ENCODE peak calls at places on chromosomes 16 and 17, in ten cellular contexts. C, A, Z, U, H, M, B, X, O and P are unnamed samples. For H3K9me3, the result is how much of the 10 kb centered on the place peaks cover.

GRCh38 chr16:82892327-82892726 is 265.6 kb downstream of the CDH13 start:
- DNase-seq in U (no peak), H (no peak), M (no peak), O (no peak), Z (peak), C (no peak), X (no peak), B (peak), A (no peak), P (no peak)

GRCh38 chr16:19104591-19104990 is 9.2 kb upstream of the ITPRIPL2 start:
- DNase-seq in X (no peak), O (no peak), Z (no peak), U (no peak), M (no peak), B (no peak), C (no peak), A (no peak), H (no peak), P (peak)

GRCh38 chr17:69729937-69730336 is 315.4 kb downstream of the MAP2K6 start:
- DNase-seq in O (no peak), X (no peak), Z (no peak), B (peak), M (no peak), C (peak), U (no peak), H (no peak), A (no peak), P (no peak)

GRCh38 chr16:67149276-67150057 is 1.3 kb downstream of the B3GNT9 start:
- DNase-seq in H (peak), A (no peak), C (peak), U (no peak), X (no peak), M (no peak), Z (no peak), B (peak), O (no peak), P (no peak)

GRCh38 chr16:89094252-89094901 is 725 bp downstream of the ACSF3 start:
- DNase-seq in U (peak), C (peak), M (no peak), H (no peak), B (peak), X (peak), Z (peak), A (peak), O (no peak), P (peak)

GRCh38 chr16:51167170-51167710 is 16.2 kb upstream of the SALL1 start:
- DNase-seq in C (peak), B (no peak), X (no peak), A (no peak), O (no peak), H (peak), U (no peak), Z (no peak), M (peak), P (no peak)

GRCh38 chr17:69012895-69013805 is 47.6 kb downstream of the ABCA9 start:
- DNase-seq in O (no peak), B (peak), M (no peak), X (no peak), A (peak), U (no peak), Z (peak), H (no peak), C (no peak), P (no peak)

GRCh38 chr16:21001262-21001661 is 100.7 kb downstream of the LYRM1 start:
- DNase-seq in Z (peak), B (peak), X (peak), U (peak), M (no peak), A (peak), C (peak), O (peak), H (peak), P (peak)

GRCh38 chr17:36082062-36082461 is 7.9 kb downstream of the CCL3 start:
- DNase-seq in U (no peak), Z (no peak), X (no peak), M (no peak), H (no peak), C (no peak), B (no peak), A (no peak), O (no peak), P (no peak)

GRCh38 chr17:49994085-49995054 is 654 bp downstream of the DLX3 start:
- DNase-seq in U (peak), M (peak), B (no peak), Z (no peak), C (no peak), O (no peak), H (peak), A (no peak), X (no peak), P (no peak)

GRCh38 chr16:85162478-85163277 is 50.4 kb upstream of the CIBAR2 start:
- DNase-seq in U (peak), X (no peak), A (no peak), M (peak), O (no peak), B (peak), H (no peak), C (peak), Z (peak), P (no peak)

GRCh38 chr16:3467920-3468319 is 24.4 kb downstream of the NAA60 start:
- DNase-seq in M (no peak), X (no peak), U (no peak), H (no peak), C (no peak), Z (peak), B (peak), O (no peak), A (no peak), P (peak)

GRCh38 chr16:68272501-68273209 is 8.3 kb downstream of the SLC7A6 start:
- DNase-seq in B (no peak), Z (no peak), M (no peak), H (no peak), X (no peak), C (no peak), A (no peak), U (no peak), O (no peak), P (no peak)

GRCh38 chr16:71542377-71542776 is 16.2 kb downstream of the CHST4 start:
- DNase-seq in H (peak), X (peak), U (peak), M (peak), C (peak), O (peak), B (no peak), A (peak), Z (peak), P (peak)

DNA sequence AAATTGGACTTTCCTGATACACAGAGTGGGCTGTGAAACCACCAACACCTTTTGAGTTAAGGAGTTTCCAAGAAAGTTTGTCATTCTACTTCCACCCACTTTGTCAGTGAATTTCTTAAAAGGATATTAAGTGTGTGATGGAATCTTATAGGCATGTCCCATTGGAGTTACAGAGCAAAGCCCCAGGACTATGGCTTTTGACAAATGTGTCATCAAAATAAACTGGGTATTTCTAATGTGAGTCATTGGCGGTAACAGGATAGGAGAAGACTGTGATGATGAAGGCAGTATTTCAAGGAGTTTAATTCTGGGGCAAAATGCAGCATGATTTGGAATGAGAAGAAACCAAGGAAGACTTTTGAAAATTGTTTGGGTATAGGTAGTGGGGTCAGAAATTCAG is 1013.8 kb upstream of the EEF2KMT start:
- DNase-seq in X (no peak), U (no peak), B (peak), A (no peak), Z (no peak), H (no peak), O (no peak), M (no peak), C (no peak), P (no peak)
- H3K4me2 ChIP-seq in X (no peak), U (no peak), B (no peak), A (no peak), Z (no peak), H (no peak), O (no peak), M (no peak), C (no peak), P (no peak)

DNA sequence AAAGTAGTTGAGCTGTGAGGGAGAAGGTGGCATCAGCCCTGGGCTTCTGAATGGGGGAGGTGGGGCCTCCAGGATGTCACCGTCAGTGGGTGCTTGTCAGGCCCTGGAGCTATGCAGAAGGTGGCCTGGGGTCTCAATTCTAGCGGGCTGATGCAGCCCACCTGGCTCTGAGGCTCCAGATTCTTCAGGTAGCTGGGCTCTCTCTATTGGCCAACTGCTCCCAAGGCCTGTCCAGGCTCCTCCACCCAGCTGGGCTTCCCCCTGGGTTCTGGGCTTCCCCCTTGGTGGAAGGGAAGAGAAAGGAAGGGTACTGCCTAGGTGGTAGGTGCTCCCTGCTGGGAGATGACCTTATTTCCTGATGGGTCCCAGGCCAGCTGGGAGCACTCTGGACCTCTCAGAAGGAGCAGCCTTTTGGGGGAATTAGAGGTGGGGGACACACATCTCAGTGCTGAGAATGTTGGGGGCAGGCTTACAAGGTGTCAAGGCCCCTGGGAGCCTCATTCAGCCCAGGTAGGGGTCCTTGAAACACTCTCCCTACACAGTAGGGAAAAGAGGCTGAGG is 1728.3 kb downstream of the TP53TG3F start:
- DNase-seq in Z (no peak), B (no peak), A (no peak), M (no peak), X (no peak), O (no peak), U (no peak), H (no peak), C (no peak), P (no peak)
- H3K9me3 ChIP-seq in Z (under half), B (under half), A (under half), M (under half), X (under half), O (under half), U (under half), H (half or more), C (half or more), P (half or more)

DNA sequence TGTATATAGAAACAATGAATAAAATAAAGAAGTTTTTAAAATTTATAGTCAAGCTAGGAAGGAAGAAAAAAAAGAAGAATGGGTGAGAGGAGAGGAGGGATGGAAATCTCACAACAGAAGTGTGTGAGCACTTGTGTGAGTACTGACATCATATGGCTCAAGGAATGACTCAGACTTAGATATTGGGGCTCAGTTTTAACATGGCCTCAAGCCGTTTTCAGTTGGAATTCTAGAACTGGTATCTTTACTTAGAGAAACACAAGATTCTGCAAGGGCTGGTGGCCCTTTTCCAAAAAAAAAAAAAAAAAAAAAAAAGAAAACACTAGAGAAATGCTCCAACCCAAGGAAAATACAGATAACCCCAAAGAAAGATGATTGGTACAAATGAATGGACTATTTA is 55.1 kb downstream of the STXBP4 start:
- DNase-seq in B (peak), A (no peak), Z (no peak), X (no peak), O (no peak), U (no peak), H (no peak), C (no peak), M (no peak), P (no peak)
- H3K4me2 ChIP-seq in B (no peak), A (no peak), Z (no peak), X (no peak), O (no peak), U (no peak), H (no peak), C (no peak), M (no peak), P (no peak)

GRCh38 chr16:34078697-34079096 is 619.3 kb downstream of the TP53TG3F start:
- DNase-seq in O (no peak), A (no peak), X (no peak), M (no peak), H (no peak), C (no peak), Z (no peak), U (no peak), B (peak), P (no peak)
- H3K9me3 ChIP-seq in O (half or more), A (under half), X (under half), M (under half), H (under half), C (under half), Z (half or more), U (under half), B (under half), P (half or more)

GRCh38 chr16:80287674-80288073 is 253.1 kb upstream of the DYNLRB2 start:
- DNase-seq in C (no peak), M (no peak), A (no peak), H (no peak), B (peak), X (no peak), U (no peak), Z (no peak), O (no peak), P (no peak)

GRCh38 chr16:80285089-80285488 is 255.7 kb upstream of the DYNLRB2 start:
- DNase-seq in B (peak), C (peak), H (no peak), Z (peak), X (no peak), O (no peak), U (no peak), M (peak), A (no peak), P (no peak)

GRCh38 chr16:80280557-80280956 is 260.2 kb upstream of the DYNLRB2 start:
- DNase-seq in C (no peak), U (no peak), Z (no peak), A (no peak), B (no peak), H (no peak), M (no peak), O (no peak), X (no peak), P (no peak)

GRCh38 chr16:80288616-80289015 is 252.2 kb upstream of the DYNLRB2 start:
- DNase-seq in U (no peak), H (no peak), M (no peak), A (no peak), C (no peak), Z (no peak), X (no peak), B (no peak), O (no peak), P (no peak)

DNA sequence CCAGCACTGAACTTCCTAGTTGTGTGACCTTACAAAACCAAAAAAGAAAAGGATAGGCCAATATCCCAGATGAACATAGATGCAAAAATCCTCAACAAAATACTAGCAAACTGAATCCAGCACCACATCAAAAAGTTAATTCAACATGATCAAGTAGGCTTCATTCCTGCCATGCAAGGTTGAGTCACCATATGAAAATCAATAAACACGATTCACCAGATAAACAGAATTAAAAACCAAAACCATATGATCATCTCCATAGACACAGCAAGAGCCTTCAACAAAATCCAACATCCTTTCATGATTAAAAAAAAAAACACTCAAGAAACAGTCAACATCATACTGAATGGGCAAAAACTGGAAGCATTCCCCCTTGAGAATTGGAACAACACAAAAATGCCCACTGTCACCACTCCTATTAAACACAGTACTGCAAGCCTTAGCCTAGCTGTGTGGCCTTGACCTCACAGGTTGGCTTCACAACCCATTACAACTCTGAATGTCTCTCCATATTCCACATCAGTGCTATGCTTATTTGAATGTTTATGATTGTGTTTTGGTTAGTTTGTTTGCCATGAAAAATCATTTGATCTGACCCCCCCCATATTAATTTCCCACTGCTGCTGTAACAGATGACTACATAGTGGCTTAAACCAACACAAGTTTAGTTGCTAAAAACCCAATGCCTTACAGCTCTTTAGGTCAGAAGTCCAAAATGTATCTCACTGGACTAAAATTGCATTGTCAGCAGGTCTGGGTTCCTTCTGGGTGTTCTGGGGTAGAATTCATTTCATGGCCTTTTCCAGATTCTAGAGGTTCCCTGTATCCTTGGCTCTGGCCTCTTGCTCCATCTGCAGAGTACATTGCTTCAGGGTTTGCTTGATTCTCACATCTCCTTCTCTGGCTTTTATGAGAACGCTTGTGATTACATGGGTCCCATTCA is 257.1 kb upstream of the DYNLRB2 start:
- DNase-seq in X (no peak), A (no peak), M (no peak), H (no peak), Z (no peak), O (no peak), U (no peak), C (no peak), B (no peak), P (no peak)
- H3K4me2 ChIP-seq in X (no peak), A (no peak), M (no peak), H (no peak), Z (no peak), O (no peak), U (no peak), C (no peak), B (no peak), P (no peak)

GRCh38 chr16:65774350-65774749 is 592.1 kb upstream of the CDH5 start:
- DNase-seq in H (no peak), B (no peak), Z (no peak), O (no peak), A (no peak), M (no peak), C (no peak), X (no peak), U (no peak), P (no peak)

GRCh38 chr16:65771707-65772106 is 594.8 kb upstream of the CDH5 start:
- DNase-seq in C (no peak), U (no peak), X (no peak), H (no peak), M (no peak), A (no peak), Z (no peak), O (no peak), B (peak), P (no peak)

GRCh38 chr16:65770752-65771151 is 595.7 kb upstream of the CDH5 start:
- DNase-seq in M (no peak), X (no peak), H (no peak), C (peak), A (no peak), Z (no peak), B (no peak), U (no peak), O (no peak), P (no peak)

GRCh38 chr16:65773319-65773874 is 593.1 kb upstream of the CDH5 start:
- DNase-seq in M (no peak), H (peak), A (peak), C (no peak), Z (no peak), B (no peak), X (no peak), U (no peak), O (no peak), P (no peak)

GRCh38 chr16:65772134-65772732 is 594.3 kb upstream of the CDH5 start:
- DNase-seq in U (no peak), M (no peak), O (no peak), H (peak), Z (no peak), B (no peak), X (no peak), A (no peak), C (no peak), P (no peak)
- H3K9me3 ChIP-seq in U (under half), M (under half), O (under half), H (under half), Z (under half), B (under half), X (under half), A (under half), C (under half), P (under half)